ENCODE peak calls at places on chromosome 20, in eight cellular contexts. Z is fibroblast of the conjunctiva; J is neural progenitor cell; N is NCI-H2029 treated with DMSO at 0.1 percent for 48 hours; R is activated CD4-positive, CD25-positive, alpha-beta regulatory T cell; P is stimulated activated CD4-positive, alpha-beta T cell treated with anti-CD3 and anti-CD28 coated beads, Interleukin-4, amount 100 ng/mL, for 24 hours; S is RWPE1; T is dorsolateral prefrontal cortex. E is an unnamed sample.

GRCh38 chr20:46985241-46985640 is 90.6 kb downstream of the EYA2 start:
- DNase-seq in Z (no peak), J (no peak), N (peak; percentile 34), R (no peak), P (no peak), S (no peak), T (no peak), E (no peak)

GRCh38 chr20:50346372-50347347 is 156.0 kb downstream of the CEBPB start:
- DNase-seq in Z (peak; percentile 78), J (no peak), N (peak; percentile 60), R (no peak), P (no peak), S (peak; percentile 55), T (peak; percentile 26), E (no peak)

GRCh38 chr20:46308258-46309157 is at the start of gene CDH22:
- DNase-seq in Z (no peak), J (peak; percentile 84), N (no peak), R (peak; percentile 4), P (peak; percentile 45), S (peak; percentile 77), T (peak; percentile 79), E (peak; percentile 94)

GRCh38 chr20:54318892-54319291 is 111.0 kb downstream of the PFDN4 start:
- DNase-seq in Z (no peak), J (no peak), N (no peak), R (no peak), P (no peak), S (no peak), T (no peak), E (no peak)

GRCh38 chr20:57774111-57774880 is 64.5 kb upstream of the PMEPA1 start:
- DNase-seq in Z (no peak), J (no peak), N (no peak), R (no peak), P (no peak), S (no peak), T (no peak), E (no peak)

GRCh38 chr20:50628853-50629674 is 62.3 kb downstream of the RIPOR3 start:
- DNase-seq in Z (no peak), J (no peak), N (no peak), R (no peak), P (no peak), S (no peak), T (no peak), E (peak; percentile 74)

GRCh38 chr20:46119028-46119546 is 973 bp downstream of the CD40 start:
- DNase-seq in Z (no peak), J (no peak), N (no peak), R (no peak), P (no peak), S (peak; percentile 50), T (no peak), E (no peak)

GRCh38 chr20:33667245-33668086 is 723 bp downstream of the ACTL10 start:
- DNase-seq in Z (peak; percentile 63), J (no peak), N (no peak), R (peak; percentile 41), P (peak; percentile 41), S (no peak), T (peak; percentile 24), E (peak; percentile 68)

GRCh38 chr20:48910360-48910781 is 11.1 kb upstream of the ARFGEF2 start:
- DNase-seq in Z (no peak), J (no peak), N (no peak), R (no peak), P (no peak), S (no peak), T (no peak), E (no peak)

GRCh38 chr20:5864873-5865582 is 85.3 kb downstream of the TRMT6 start:
- DNase-seq in Z (peak; percentile 35), J (no peak), N (no peak), R (no peak), P (no peak), S (peak; percentile 52), T (peak; percentile 26), E (no peak)

GRCh38 chr20:36786246-36786645 is 12.7 kb upstream of the DSN1 start:
- DNase-seq in Z (no peak), J (no peak), N (no peak), R (no peak), P (no peak), S (no peak), T (no peak), E (no peak)

GRCh38 chr20:5077761-5078387 is 41.9 kb downstream of the PCNA start:
- DNase-seq in Z (no peak), J (no peak), N (no peak), R (no peak), P (peak; percentile 18), S (no peak), T (no peak), E (no peak)

GRCh38 chr20:10639762-10640556 is 33.8 kb downstream of the JAG1 start:
- DNase-seq in Z (no peak), J (peak; percentile 86), N (no peak), R (no peak), P (no peak), S (no peak), T (no peak), E (no peak)

GRCh38 chr20:7375905-7376304 is 564.4 kb downstream of the HAO1 start:
- DNase-seq in Z (peak; percentile 1), J (peak; percentile 50), N (no peak), R (no peak), P (no peak), S (peak; percentile 21), T (no peak), E (peak; percentile 41)

GRCh38 chr20:39421571-39422099 is 459.5 kb downstream of the DHX35 start:
- DNase-seq in Z (no peak), J (no peak), N (no peak), R (no peak), P (no peak), S (no peak), T (no peak), E (no peak)

GRCh38 chr20:44052166-44052565 is 134.8 kb downstream of the JPH2 start:
- DNase-seq in Z (no peak), J (no peak), N (no peak), R (no peak), P (no peak), S (no peak), T (peak; percentile 21), E (no peak)

GRCh38 chr20:62898970-62899632 is 27.2 kb downstream of the DIDO1 start:
- DNase-seq in Z (no peak), J (no peak), N (no peak), R (no peak), P (peak; percentile 33), S (no peak), T (no peak), E (no peak)

GRCh38 chr20:34535301-34535840 is 19.1 kb downstream of the DYNLRB1 start:
- DNase-seq in Z (no peak), J (no peak), N (no peak), R (no peak), P (no peak), S (no peak), T (no peak), E (no peak)

GRCh38 chr20:44717986-44718385 is 2.8 kb downstream of the CCN5 start:
- DNase-seq in Z (no peak), J (peak; percentile 37), N (no peak), R (no peak), P (no peak), S (no peak), T (no peak), E (peak; percentile 75)

GRCh38 chr20:38883981-38884733 is 42.1 kb upstream of the FAM83D start:
- DNase-seq in Z (no peak), J (no peak), N (no peak), R (no peak), P (no peak), S (no peak), T (no peak), E (no peak)

GRCh38 chr20:35508493-35509218 is 20.8 kb downstream of the C20orf173 start:
- DNase-seq in Z (no peak), J (no peak), N (no peak), R (no peak), P (no peak), S (no peak), T (no peak), E (no peak)

GRCh38 chr20:58852559-58853271 is at the start of gene GNAS:
- DNase-seq in Z (no peak), J (peak; percentile 91), N (no peak), R (no peak), P (peak; percentile 60), S (peak; percentile 90), T (peak; percentile 22), E (peak; percentile 56)

GRCh38 chr20:32537657-32538525 is 47.2 kb downstream of the NOL4L start:
- DNase-seq in Z (no peak), J (no peak), N (no peak), R (no peak), P (no peak), S (no peak), T (no peak), E (no peak)

GRCh38 chr20:42688576-42688975 is 501.1 kb downstream of the PTPRT start:
- DNase-seq in Z (no peak), J (peak; percentile 31), N (no peak), R (no peak), P (no peak), S (no peak), T (no peak), E (no peak)

GRCh38 chr20:49411221-49411925 is 71.1 kb downstream of the KCNB1 start:
- DNase-seq in Z (no peak), J (no peak), N (no peak), R (no peak), P (no peak), S (no peak), T (no peak), E (no peak)

GRCh38 chr20:53899351-53900167 is 170.8 kb downstream of the BCAS1 start:
- DNase-seq in Z (no peak), J (peak; percentile 62), N (no peak), R (peak; percentile 24), P (peak; percentile 84), S (peak; percentile 92), T (no peak), E (peak; percentile 93)

GRCh38 chr20:1569417-1569861 is 11.9 kb upstream of the SIRPD start:
- DNase-seq in Z (no peak), J (no peak), N (no peak), R (no peak), P (no peak), S (peak; percentile 92), T (no peak), E (no peak)

GRCh38 chr20:57547250-57547649 is 13.7 kb upstream of the PCK1 start:
- DNase-seq in Z (no peak), J (no peak), N (no peak), R (no peak), P (no peak), S (peak; percentile 69), T (no peak), E (no peak)

GRCh38 chr20:47586648-47587306 is 85.1 kb downstream of the NCOA3 start:
- DNase-seq in Z (peak; percentile 51), J (peak; percentile 21), N (peak; percentile 66), R (no peak), P (no peak), S (no peak), T (no peak), E (no peak)

GRCh38 chr20:19317240-19318069 is 105.0 kb downstream of the SLC24A3 start:
- DNase-seq in Z (no peak), J (peak; percentile 5), N (no peak), R (no peak), P (no peak), S (no peak), T (no peak), E (no peak)

GRCh38 chr20:13119583-13119982 is 101.5 kb upstream of the ISM1 start:
- DNase-seq in Z (peak; percentile 51), J (peak; percentile 77), N (peak; percentile 55), R (no peak), P (peak; percentile 53), S (peak; percentile 46), T (peak; percentile 28), E (peak; percentile 85)

GRCh38 chr20:21323640-21324039 is 20.5 kb downstream of the XRN2 start:
- DNase-seq in Z (peak; percentile 57), J (no peak), N (no peak), R (no peak), P (no peak), S (peak; percentile 72), T (no peak), E (no peak)

GRCh38 chr20:38870733-38871559 is 55.3 kb upstream of the FAM83D start:
- DNase-seq in Z (no peak), J (no peak), N (no peak), R (no peak), P (peak; percentile 51), S (peak; percentile 96), T (no peak), E (no peak)

GRCh38 chr20:3162080-3162611 is 2.5 kb upstream of the FASTKD5 start:
- DNase-seq in Z (no peak), J (no peak), N (peak; percentile 93), R (no peak), P (no peak), S (no peak), T (peak; percentile 73), E (peak; percentile 49)